ENCODE peak calls at places on chromosomes 3 and 15, in four cellular contexts. B is Calu3, J is neural progenitor cell, P is HL-60. X is an unnamed sample.

GRCh38 chr3:1087066-1087555 is 5.7 kb upstream of the CNTN6 start:
- DNase-seq in J (peak; percentile 36), P (no peak), B (peak; percentile 61), X (peak; percentile 9)

GRCh38 chr15:27486036-27486435 is 515.1 kb downstream of the GABRG3 start:
- DNase-seq in J (no peak), P (no peak), B (no peak), X (no peak)

GRCh38 chr3:155497930-155498647 is 204.6 kb upstream of the STRIT1 start:
- DNase-seq in J (no peak), B (no peak), P (no peak), X (peak; percentile 81)

GRCh38 chr3:110568246-110568645 is 503.4 kb upstream of the NECTIN3 start:
- DNase-seq in P (no peak), B (no peak), J (no peak), X (peak; percentile 82)

GRCh38 chr15:33852094-33852493 is 116.2 kb upstream of the CHRM5 start:
- DNase-seq in J (peak; percentile 12), B (no peak), P (no peak), X (peak; percentile 7)

GRCh38 chr3:10848261-10848660 is 32.2 kb downstream of the SLC6A11 start:
- DNase-seq in J (no peak), P (no peak), B (no peak), X (no peak)

GRCh38 chr3:183188895-183189462 is 26.4 kb upstream of the LAMP3 start:
- DNase-seq in P (peak; percentile 61), J (peak; percentile 61), B (peak; percentile 69), X (no peak)

GRCh38 chr15:82647835-82648256 is 683 bp upstream of the CPEB1 start:
- DNase-seq in B (peak; percentile 48), P (no peak), J (peak; percentile 60), X (no peak)

GRCh38 chr3:134419214-134419965 is 45.1 kb upstream of the AMOTL2 start:
- DNase-seq in J (no peak), P (no peak), B (peak; percentile 69), X (no peak)

GRCh38 chr3:61594144-61594977 is 33.0 kb downstream of the PTPRG start:
- DNase-seq in J (peak; percentile 46), B (no peak), P (no peak), X (no peak)

GRCh38 chr3:79664444-79664843 is 103.4 kb downstream of the ROBO1 start:
- DNase-seq in J (no peak), P (no peak), B (no peak), X (no peak)

GRCh38 chr15:73346735-73347312 is 21.9 kb downstream of the HCN4 start:
- DNase-seq in J (peak; percentile 90), P (peak; percentile 9), B (peak; percentile 85), X (no peak)

GRCh38 chr3:4029135-4029534 is 229.9 kb downstream of the LRRN1 start:
- DNase-seq in P (no peak), J (no peak), B (no peak), X (no peak)

GRCh38 chr15:78565951-78566774 is 843 bp downstream of the CHRNA5 start:
- DNase-seq in B (peak; percentile 33), J (peak; percentile 53), P (no peak), X (peak; percentile 19)

GRCh38 chr3:71725279-71725991 is at the start of gene EIF4E3:
- DNase-seq in B (peak; percentile 26), J (peak; percentile 81), P (no peak), X (no peak)

GRCh38 chr3:71264840-71265239 is 318.7 kb downstream of the FOXP1 start:
- DNase-seq in B (no peak), J (no peak), P (no peak), X (no peak)

GRCh38 chr15:44719293-44719999 is 8.1 kb downstream of the B2M start:
- DNase-seq in B (no peak), P (peak; percentile 54), J (no peak), X (no peak)

GRCh38 chr3:146967786-146968185 is 362.6 kb upstream of the PLSCR5 start:
- DNase-seq in J (no peak), B (no peak), P (no peak), X (no peak)

GRCh38 chr15:100714034-100714748 is 111.8 kb downstream of the ASB7 start:
- DNase-seq in P (no peak), B (no peak), J (no peak), X (no peak)

GRCh38 chr3:31157028-31157694 is 262.7 kb upstream of the GADL1 start:
- DNase-seq in J (no peak), P (no peak), B (no peak), X (no peak)

GRCh38 chr15:41789237-41789636 is 15.0 kb downstream of the MAPKBP1 start:
- DNase-seq in P (no peak), B (no peak), J (no peak), X (no peak)

GRCh38 chr3:18766971-18767370 is 341.8 kb upstream of the SATB1 start:
- DNase-seq in B (no peak), J (no peak), P (no peak), X (no peak)

GRCh38 chr3:69012836-69013255 is 638 bp downstream of the EOGT start:
- DNase-seq in J (peak; percentile 52), P (peak; percentile 4), B (peak; percentile 51), X (peak; percentile 23)

GRCh38 chr15:24784506-24784905 is 108.9 kb downstream of the NPAP1 start:
- DNase-seq in B (no peak), P (no peak), J (no peak), X (no peak)

GRCh38 chr15:31977812-31978662 is 52.3 kb upstream of the CHRNA7 start:
- DNase-seq in B (peak; percentile 55), J (peak; percentile 88), P (peak; percentile 48), X (peak; percentile 2)

GRCh38 chr15:84570164-84570692 is 30.6 kb upstream of the ZSCAN2 start:
- DNase-seq in P (peak; percentile 61), J (peak; percentile 33), B (peak; percentile 56), X (peak; percentile 16)

GRCh38 chr3:39531066-39531465 is 63.6 kb downstream of the MOBP start:
- DNase-seq in B (no peak), P (no peak), J (no peak), X (no peak)

GRCh38 chr15:20294651-20295237 is 246.9 kb downstream of the GOLGA6L6 start:
- DNase-seq in P (no peak), J (no peak), B (no peak), X (no peak)

GRCh38 chr3:177147790-177148189 is 49.5 kb downstream of the TBL1XR1 start:
- DNase-seq in P (no peak), J (no peak), B (no peak), X (no peak)

GRCh38 chr3:52053307-52054304 is 2.8 kb downstream of the DUSP7 start:
- DNase-seq in B (no peak), P (peak; percentile 28), J (peak; percentile 44), X (peak; percentile 47)
- TF ChIP-seq CTCF in B (no peak), P (peak; percentile 6), J (peak; percentile 19), X (no peak)

GRCh38 chr3:56290376-56290775 is 177.9 kb downstream of the ERC2 start:
- DNase-seq in P (no peak), J (no peak), B (no peak), X (no peak)
- TF ChIP-seq CTCF in P (no peak), J (no peak), B (no peak), X (no peak)

GRCh38 chr3:187586226-187586625 is 84.0 kb downstream of the SST start:
- DNase-seq in P (no peak), J (no peak), B (no peak), X (no peak)
- TF ChIP-seq CTCF in P (no peak), J (no peak), B (no peak), X (no peak)

DNA sequence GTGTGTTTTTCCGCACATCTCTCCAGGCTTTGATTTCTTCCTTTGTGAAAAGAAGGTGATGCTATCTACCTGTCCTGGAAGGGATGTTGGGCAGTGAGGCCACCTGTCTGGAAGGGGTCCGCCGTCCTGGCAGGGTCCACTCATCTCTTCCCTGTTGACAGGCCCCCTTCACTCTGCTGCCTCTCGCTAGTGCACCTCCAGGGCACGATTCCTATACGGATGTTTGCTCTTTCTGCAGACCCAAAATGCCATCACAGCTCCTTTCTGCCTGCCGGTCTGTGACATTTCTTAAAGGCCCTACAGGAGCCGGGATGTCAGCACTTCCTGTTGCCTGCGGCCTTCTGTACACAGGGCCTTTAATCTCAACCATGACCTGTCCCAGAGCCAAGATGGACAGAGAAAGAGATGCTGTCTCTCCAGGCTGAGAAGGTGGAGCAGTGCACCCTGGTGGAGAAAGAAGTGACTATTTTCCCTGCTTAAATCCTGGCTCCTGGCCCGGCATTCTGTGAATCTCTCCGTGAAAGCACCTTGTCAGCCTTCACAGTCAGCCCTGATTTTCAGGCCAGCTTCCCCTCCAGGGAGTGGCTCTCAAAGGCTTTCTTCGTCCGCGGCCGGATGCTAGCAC is 7.4 kb downstream of the FAM3D start:
- DNase-seq in J (peak; percentile 60), P (no peak), B (peak; percentile 38), X (peak; percentile 23)
- TF ChIP-seq CTCF in J (peak; percentile 59), P (no peak), B (peak; percentile 25), X (peak; percentile 75)

GRCh38 chr3:64358853-64359252 is 133.6 kb upstream of the PRICKLE2 start:
- DNase-seq in J (no peak), P (no peak), B (no peak), X (no peak)
- TF ChIP-seq CTCF in J (no peak), P (no peak), B (no peak), X (no peak)

DNA sequence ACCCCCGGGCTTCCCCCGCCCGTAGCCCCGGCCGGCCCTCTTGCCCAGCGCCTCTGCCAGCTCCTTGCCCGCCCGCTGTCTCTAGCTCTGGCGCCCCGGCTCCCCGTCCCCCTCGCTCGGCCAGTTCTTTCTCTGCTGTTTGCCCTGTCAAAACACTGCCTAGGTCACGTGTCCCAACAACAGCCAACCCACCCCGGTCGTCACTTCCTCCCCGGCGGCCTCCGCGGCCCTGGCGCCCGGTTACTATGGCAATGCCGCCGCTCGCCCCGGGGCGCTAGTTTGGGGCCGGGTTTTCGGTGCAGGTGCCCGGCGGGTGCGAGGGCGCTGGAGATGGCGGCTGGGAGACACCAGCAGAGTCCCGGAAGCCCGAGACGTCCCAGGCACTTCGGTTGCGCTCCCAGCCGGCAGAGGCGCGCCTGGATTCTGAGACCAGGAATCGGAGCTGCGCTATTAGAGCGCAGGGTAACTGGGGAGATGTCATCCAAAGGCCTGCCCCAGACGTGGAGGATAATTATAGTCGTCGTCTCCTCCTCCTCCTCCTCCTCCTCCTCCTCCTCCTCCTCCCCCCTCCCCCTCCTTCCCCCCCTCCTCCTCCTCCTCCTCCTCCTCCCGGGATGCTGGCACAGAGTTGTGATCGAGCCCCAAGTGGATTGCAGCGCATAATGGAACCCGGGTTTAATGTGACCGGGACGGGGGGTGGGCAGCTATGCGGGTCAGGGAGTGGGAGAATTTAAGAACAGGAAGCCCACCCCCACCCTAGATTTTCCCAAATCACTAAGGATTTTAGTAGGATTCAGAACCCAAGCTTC is at the start of gene ATOSA:
- DNase-seq in P (peak; percentile 93), J (peak; percentile 94), B (peak; percentile 90), X (peak; percentile 91)
- TF ChIP-seq CTCF in P (no peak), J (no peak), B (no peak), X (no peak)